ENCODE peak calls at places on chromosomes 16 and 17, in eight cellular contexts. X, L, N, Y, G, Z, P and M are unnamed samples.

GRCh38 chr17:77456271-77456950 is 315.6 kb downstream of the SEC14L1 start:
- DNase-seq in Z (no peak), Y (no peak), G (no peak), X (no peak), L (no peak), N (no peak), P (no peak), M (no peak)

GRCh38 chr16:10171225-10171624 is 11.0 kb downstream of the GRIN2A start:
- DNase-seq in G (no peak), N (no peak), X (no peak), P (peak; percentile 83), Z (no peak), Y (no peak), L (no peak), M (no peak)

GRCh38 chr16:46822270-46822669 is 8.7 kb downstream of the C16orf87 start:
- DNase-seq in Z (no peak), X (no peak), P (no peak), L (no peak), G (peak; percentile 57), Y (no peak), N (peak; percentile 91), M (no peak)

GRCh38 chr17:17605747-17606083 is 14.2 kb upstream of the PEMT start:
- DNase-seq in P (no peak), L (no peak), N (peak; percentile 58), Z (no peak), Y (no peak), X (no peak), G (no peak), M (no peak)

GRCh38 chr16:27486344-27486743 is 63.4 kb downstream of the GTF3C1 start:
- DNase-seq in N (no peak), Y (no peak), L (no peak), Z (no peak), X (no peak), P (no peak), G (no peak), M (no peak)

GRCh38 chr16:84730406-84731106 is 30.8 kb downstream of the USP10 start:
- DNase-seq in X (peak; percentile 82), L (no peak), P (peak; percentile 74), N (peak; percentile 97), Y (peak; percentile 78), G (no peak), Z (peak; percentile 14), M (peak; percentile 50)

GRCh38 chr16:11497329-11497805 is 89.4 kb downstream of the LITAF start:
- DNase-seq in N (peak; percentile 56), P (peak; percentile 66), X (peak; percentile 88), Y (no peak), L (peak; percentile 50), G (peak; percentile 37), Z (peak; percentile 67), M (peak; percentile 93)

GRCh38 chr17:8487130-8487645 is 51.5 kb downstream of the NDEL1 start:
- DNase-seq in G (no peak), N (no peak), Z (no peak), X (no peak), L (no peak), Y (no peak), P (no peak), M (no peak)

GRCh38 chr17:62703269-62703775 is 75.9 kb downstream of the MRC2 start:
- DNase-seq in N (peak; percentile 53), L (no peak), G (no peak), Z (no peak), Y (no peak), P (no peak), X (peak; percentile 38), M (no peak)

GRCh38 chr17:49497147-49498036 is 2.3 kb downstream of the NGFR start:
- DNase-seq in L (peak; percentile 76), X (peak; percentile 48), Z (peak; percentile 81), G (no peak), P (no peak), N (peak; percentile 22), Y (no peak), M (peak; percentile 84)

GRCh38 chr17:49495842-49496182 is 719 bp downstream of the NGFR start:
- DNase-seq in X (no peak), L (peak; percentile 52), P (no peak), N (no peak), Z (no peak), Y (no peak), G (no peak), M (peak; percentile 66)

GRCh38 chr17:49496866-49497146 is 1.7 kb downstream of the NGFR start:
- DNase-seq in L (no peak), P (no peak), Y (no peak), Z (no peak), X (no peak), N (no peak), G (no peak), M (no peak)

GRCh38 chr17:49494937-49495841 is at the start of gene NGFR:
- DNase-seq in Z (peak; percentile 79), P (no peak), G (no peak), L (peak; percentile 67), Y (peak; percentile 90), N (peak; percentile 13), X (peak; percentile 77), M (peak; percentile 96)

DNA sequence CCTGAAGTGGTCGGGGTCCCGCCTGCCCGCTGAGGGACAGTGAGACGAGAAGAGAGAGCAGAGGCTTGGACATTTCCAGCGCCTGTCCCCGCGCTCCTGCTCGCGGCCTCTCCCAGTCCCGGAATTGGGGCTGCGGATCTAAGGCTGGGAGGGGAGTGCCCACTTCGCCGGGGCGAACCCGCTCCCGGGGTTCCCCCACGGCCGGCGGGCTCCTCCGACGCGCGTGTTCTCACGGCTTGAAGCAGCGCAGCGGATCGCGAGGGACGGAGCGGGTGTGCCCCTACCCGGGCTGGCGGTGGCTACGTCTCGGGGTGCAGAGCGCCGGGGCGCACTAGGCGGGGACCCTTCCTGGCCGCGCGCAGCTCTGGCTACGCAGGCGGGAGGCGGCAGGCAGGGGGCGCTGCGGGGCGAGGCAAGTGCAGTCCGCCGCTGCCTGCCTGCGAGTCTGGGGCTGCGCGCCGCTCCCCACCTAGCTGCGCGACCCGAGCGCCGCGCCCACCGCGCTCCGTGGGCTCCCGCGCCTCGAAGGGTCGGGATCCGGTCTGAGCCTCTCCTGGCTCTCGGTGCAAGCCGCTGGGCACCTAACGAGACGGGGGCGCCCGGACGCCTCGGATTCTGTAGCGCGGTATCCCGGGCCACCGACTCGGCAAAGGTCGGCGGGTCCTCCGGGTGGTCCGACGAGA is 1.2 kb downstream of the NGFR start:
- DNase-seq in N (peak; percentile 28), L (peak; percentile 90), G (no peak), Y (peak; percentile 79), P (no peak), Z (peak; percentile 98), X (peak; percentile 83), M (peak; percentile 96)
- TF ChIP-seq USF2 in N (no peak), L (no peak), G (no peak), Y (no peak), P (no peak), Z (no peak), X (no peak), M (no peak)

GRCh38 chr17:66537518-66537917 is 235.1 kb downstream of the PRKCA start:
- DNase-seq in P (no peak), Z (no peak), L (no peak), N (no peak), G (no peak), X (no peak), Y (no peak), M (no peak)
- TF ChIP-seq USF2 in P (no peak), Z (no peak), L (no peak), N (no peak), G (no peak), X (no peak), Y (no peak), M (no peak)

DNA sequence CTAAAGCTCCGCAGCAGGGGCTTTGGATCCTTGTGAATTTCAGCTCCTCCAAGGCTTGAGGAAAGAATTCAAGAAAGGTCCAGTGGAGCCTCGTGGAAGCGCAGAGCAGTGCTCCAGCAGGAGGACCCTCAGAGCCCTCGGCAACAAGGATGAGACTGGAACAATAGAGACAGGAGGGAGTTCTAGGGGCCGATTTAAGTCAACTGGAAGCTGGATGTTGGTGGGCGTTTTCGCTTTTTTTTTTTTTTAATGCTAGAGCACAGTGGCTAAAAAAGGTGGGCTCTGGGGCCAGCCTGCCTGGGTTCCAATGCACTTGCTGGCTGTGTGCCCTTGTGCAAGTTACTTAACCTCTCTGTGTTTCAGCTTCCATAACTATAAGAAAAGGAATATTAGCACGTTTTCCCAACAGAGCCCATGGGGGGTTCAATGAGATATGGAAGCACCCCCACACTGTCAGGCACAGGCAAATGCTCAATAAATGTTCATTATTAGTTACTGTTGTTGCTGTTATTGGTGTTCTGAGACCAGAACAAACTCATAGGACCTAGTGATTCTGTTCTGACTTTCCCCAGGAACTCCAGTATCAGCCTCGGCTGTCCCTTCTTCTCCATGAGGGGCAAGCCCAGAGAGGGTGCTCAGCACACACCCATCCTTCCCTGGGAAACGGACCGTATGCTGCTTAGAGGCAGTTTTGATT is 5.3 kb upstream of the CBX8 start:
- DNase-seq in N (no peak), Y (no peak), P (no peak), Z (peak; percentile 49), G (no peak), L (no peak), X (no peak), M (no peak)
- TF ChIP-seq USF2 in N (no peak), Y (no peak), P (no peak), Z (no peak), G (no peak), L (no peak), X (no peak), M (no peak)

GRCh38 chr16:68113059-68113757 is 28.0 kb downstream of the NFATC3 start:
- DNase-seq in L (no peak), Z (no peak), N (no peak), Y (no peak), P (peak; percentile 93), G (no peak), X (no peak), M (no peak)
- TF ChIP-seq USF2 in L (no peak), Z (no peak), N (no peak), Y (no peak), P (no peak), G (no peak), X (no peak), M (no peak)

GRCh38 chr17:75922963-75923874 is 17.6 kb downstream of the FBF1 start:
- DNase-seq in N (no peak), L (no peak), G (no peak), X (no peak), Z (no peak), P (no peak), Y (no peak), M (no peak)
- TF ChIP-seq USF2 in N (no peak), L (no peak), G (no peak), X (no peak), Z (no peak), P (no peak), Y (no peak), M (no peak)